ENCODE peak calls at places on chromosomes 11 and 22, in four cellular contexts. One of them, this sample, is unnamed. For H3K9me3, the result is how much of the 10 kb centered on the place peaks cover.

GRCh38 chr22:24496661-24497060 is 1.5 kb downstream of the UPB1 start:
- DNase-seq in left ventricle myocardium inferior: no peak
- DNase-seq in kidney: no peak
- DNase-seq in A549: no peak
- DNase-seq in this sample: no peak

GRCh38 chr11:110809800-110810199 is 97.6 kb upstream of the ARHGAP20 start:
- DNase-seq in left ventricle myocardium inferior: no peak
- DNase-seq in kidney: no peak
- DNase-seq in A549: no peak
- DNase-seq in this sample: no peak

GRCh38 chr11:66221726-66222236 is 46.7 kb upstream of the RAB1B start:
- DNase-seq in left ventricle myocardium inferior: no peak
- DNase-seq in kidney: no peak
- DNase-seq in A549: peak
- DNase-seq in this sample: no peak

GRCh38 chr11:130636672-130637463 is 188.4 kb downstream of the ADAMTS15 start:
- DNase-seq in left ventricle myocardium inferior: no peak
- DNase-seq in kidney: no peak
- DNase-seq in A549: peak
- DNase-seq in this sample: no peak

GRCh38 chr22:27433585-27434190 is 367.9 kb downstream of the MN1 start:
- DNase-seq in left ventricle myocardium inferior: no peak
- DNase-seq in kidney: no peak
- DNase-seq in A549: no peak
- DNase-seq in this sample: no peak

GRCh38 chr22:27846910-27847309 is 45.4 kb upstream of the MN1 start:
- DNase-seq in left ventricle myocardium inferior: no peak
- DNase-seq in kidney: no peak
- DNase-seq in A549: no peak
- DNase-seq in this sample: no peak

GRCh38 chr11:102422817-102423725 is 29.5 kb downstream of the TMEM123 start:
- DNase-seq in left ventricle myocardium inferior: no peak
- DNase-seq in kidney: no peak
- DNase-seq in A549: no peak
- DNase-seq in this sample: no peak

GRCh38 chr22:23207786-23208325 is 27.5 kb downstream of the BCR start:
- DNase-seq in left ventricle myocardium inferior: no peak
- DNase-seq in kidney: peak
- DNase-seq in A549: no peak
- DNase-seq in this sample: no peak

GRCh38 chr11:79212711-79213110 is 228.1 kb downstream of the TENM4 start:
- DNase-seq in left ventricle myocardium inferior: no peak
- DNase-seq in kidney: peak
- DNase-seq in A549: no peak
- DNase-seq in this sample: no peak

GRCh38 chr11:2779981-2780849 is 80.4 kb upstream of the KCNQ1OT1 start:
- DNase-seq in left ventricle myocardium inferior: peak
- DNase-seq in kidney: peak
- DNase-seq in A549: no peak
- DNase-seq in this sample: peak

GRCh38 chr11:129354688-129355087 is 21.0 kb upstream of the BARX2 start:
- DNase-seq in left ventricle myocardium inferior: no peak
- DNase-seq in kidney: no peak
- DNase-seq in A549: no peak
- DNase-seq in this sample: no peak

GRCh38 chr11:32829157-32829679 is 509 bp upstream of the PRRG4 start:
- DNase-seq in left ventricle myocardium inferior: no peak
- DNase-seq in kidney: no peak
- DNase-seq in A549: no peak
- DNase-seq in this sample: no peak

GRCh38 chr11:44484211-44484610 is 81.3 kb upstream of the CD82 start:
- DNase-seq in left ventricle myocardium inferior: no peak
- DNase-seq in kidney: no peak
- DNase-seq in A549: peak
- DNase-seq in this sample: peak

GRCh38 chr22:28450109-28450508 is 229.5 kb downstream of the TTC28 start:
- DNase-seq in left ventricle myocardium inferior: no peak
- DNase-seq in kidney: no peak
- DNase-seq in A549: no peak
- DNase-seq in this sample: no peak

GRCh38 chr22:21568207-21569075 is 927 bp downstream of the UBE2L3 start:
- DNase-seq in left ventricle myocardium inferior: peak
- DNase-seq in kidney: no peak
- DNase-seq in A549: peak
- DNase-seq in this sample: peak

GRCh38 chr11:73243093-73243485 is 25.0 kb downstream of the P2RY2 start:
- DNase-seq in left ventricle myocardium inferior: no peak
- DNase-seq in kidney: peak
- DNase-seq in A549: no peak
- DNase-seq in this sample: no peak

GRCh38 chr11:101470414-101470813 is 113.4 kb downstream of the TRPC6 start:
- DNase-seq in left ventricle myocardium inferior: no peak
- DNase-seq in kidney: no peak
- DNase-seq in A549: no peak
- DNase-seq in this sample: no peak

GRCh38 chr11:70668204-70669202 is 270.2 kb downstream of the CTTN start:
- DNase-seq in left ventricle myocardium inferior: no peak
- DNase-seq in kidney: no peak
- DNase-seq in A549: no peak
- DNase-seq in this sample: no peak

GRCh38 chr11:94790771-94791180 is 22.6 kb downstream of the AMOTL1 start:
- DNase-seq in left ventricle myocardium inferior: no peak
- DNase-seq in kidney: no peak
- DNase-seq in A549: no peak
- DNase-seq in this sample: no peak

GRCh38 chr22:26399288-26399687 is 29.8 kb upstream of the ASPHD2 start:
- DNase-seq in left ventricle myocardium inferior: no peak
- DNase-seq in kidney: no peak
- DNase-seq in A549: no peak
- DNase-seq in this sample: no peak

GRCh38 chr11:72240461-72241289 is 3.3 kb downstream of the PHOX2A start:
- DNase-seq in left ventricle myocardium inferior: no peak
- DNase-seq in kidney: no peak
- DNase-seq in A549: no peak
- DNase-seq in this sample: no peak

GRCh38 chr22:28154856-28155255 is 235.8 kb upstream of the PITPNB start:
- DNase-seq in left ventricle myocardium inferior: no peak
- DNase-seq in kidney: no peak
- DNase-seq in A549: no peak
- DNase-seq in this sample: no peak

GRCh38 chr11:125514336-125515101 is 18.5 kb upstream of the FEZ1 start:
- DNase-seq in left ventricle myocardium inferior: no peak
- DNase-seq in kidney: no peak
- DNase-seq in A549: no peak
- DNase-seq in this sample: no peak

GRCh38 chr22:29994027-29994715 is 86.1 kb upstream of the HORMAD2 start:
- DNase-seq in left ventricle myocardium inferior: no peak
- DNase-seq in kidney: no peak
- DNase-seq in A549: peak
- DNase-seq in this sample: no peak

GRCh38 chr11:93648168-93648567 is 13.3 kb upstream of the CEP295 start:
- DNase-seq in left ventricle myocardium inferior: no peak
- DNase-seq in kidney: no peak
- DNase-seq in A549: peak
- DNase-seq in this sample: no peak

GRCh38 chr11:130631119-130631518 is 182.7 kb downstream of the ADAMTS15 start:
- DNase-seq in left ventricle myocardium inferior: no peak
- DNase-seq in kidney: no peak
- DNase-seq in A549: peak
- DNase-seq in this sample: no peak

GRCh38 chr22:37594237-37594636 is 14.3 kb upstream of the LGALS2 start:
- DNase-seq in left ventricle myocardium inferior: no peak
- DNase-seq in kidney: no peak
- DNase-seq in A549: no peak
- DNase-seq in this sample: no peak
- TF ChIP-seq CTCF in left ventricle myocardium inferior: no peak
- TF ChIP-seq CTCF in kidney: no peak
- TF ChIP-seq CTCF in A549: no peak
- TF ChIP-seq CTCF in this sample: no peak

DNA sequence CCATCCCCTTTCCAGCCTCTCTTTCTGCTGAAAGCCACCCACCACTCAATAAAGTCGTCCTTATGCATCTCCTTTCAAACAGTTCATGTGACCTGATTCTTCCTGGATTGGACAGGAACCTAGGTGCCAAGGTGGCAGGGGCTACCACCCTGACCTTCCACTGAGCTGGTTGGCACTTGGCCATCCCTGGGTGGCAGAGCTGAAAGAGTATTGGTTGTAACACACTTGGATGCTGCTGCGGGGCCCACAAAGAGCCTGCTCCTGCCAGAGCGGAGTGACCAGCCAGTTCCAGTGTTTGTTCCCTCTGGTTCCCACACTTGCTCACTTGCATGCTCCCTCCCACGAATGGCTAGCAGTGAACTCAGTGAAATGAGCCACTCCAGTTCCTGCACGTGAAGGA is 57.2 kb upstream of the OR4C15 start:
- DNase-seq in left ventricle myocardium inferior: no peak
- DNase-seq in kidney: no peak
- DNase-seq in A549: no peak
- DNase-seq in this sample: no peak
- H3K9me3 ChIP-seq in left ventricle myocardium inferior: half or more
- H3K9me3 ChIP-seq in kidney: under half
- H3K9me3 ChIP-seq in A549: under half
- H3K9me3 ChIP-seq in this sample: under half

DNA sequence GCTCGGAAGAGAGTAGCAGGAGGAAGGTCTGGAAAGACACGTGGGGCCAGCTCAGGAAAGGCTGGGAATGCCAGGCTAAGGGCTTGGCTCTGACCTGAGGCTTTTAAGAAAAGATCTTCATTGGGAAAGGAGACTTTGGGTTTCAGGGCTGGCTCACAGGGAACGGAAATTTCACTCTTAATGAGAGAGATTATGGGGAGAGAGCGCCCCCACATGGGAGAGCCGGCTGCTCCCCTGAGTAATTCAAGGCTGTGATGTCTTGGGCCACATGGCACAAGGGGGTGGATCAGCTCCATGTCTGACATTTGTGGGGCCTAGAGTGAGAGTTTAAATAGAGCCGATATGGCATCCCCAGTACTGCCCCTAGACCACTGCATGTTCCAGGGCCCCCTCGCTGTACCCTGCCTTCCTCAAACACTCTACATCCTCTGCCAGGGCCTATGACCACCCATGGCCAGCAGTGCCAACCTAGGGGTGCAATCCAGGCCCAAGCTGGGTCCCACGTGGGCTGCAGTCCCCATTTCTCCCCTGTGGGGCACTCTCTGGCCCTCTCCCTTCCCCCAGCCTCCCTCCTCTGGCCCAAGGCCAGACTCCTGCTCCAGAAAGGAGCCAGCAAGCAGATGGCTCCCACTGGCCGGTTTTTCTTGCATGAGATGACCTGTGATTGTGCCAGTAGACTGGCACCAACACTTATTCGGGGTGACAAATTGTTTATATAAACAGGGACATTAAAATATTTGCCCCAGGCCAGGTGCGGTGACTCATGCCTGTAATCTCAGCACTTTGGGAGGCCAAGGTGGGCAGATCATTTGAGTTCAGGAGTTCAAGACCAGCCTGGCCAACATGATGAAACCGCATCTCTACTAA is 75.2 kb downstream of the ISX start:
- DNase-seq in left ventricle myocardium inferior: no peak
- DNase-seq in kidney: no peak
- DNase-seq in A549: no peak
- DNase-seq in this sample: peak
- TF ChIP-seq CTCF in left ventricle myocardium inferior: no peak
- TF ChIP-seq CTCF in kidney: no peak
- TF ChIP-seq CTCF in A549: no peak
- TF ChIP-seq CTCF in this sample: no peak

GRCh38 chr22:49232319-49233067 is 595.2 kb downstream of the BRD1 start:
- DNase-seq in left ventricle myocardium inferior: no peak
- DNase-seq in kidney: no peak
- DNase-seq in A549: no peak
- DNase-seq in this sample: peak
- H3K9me3 ChIP-seq in left ventricle myocardium inferior: under half
- H3K9me3 ChIP-seq in kidney: under half
- H3K9me3 ChIP-seq in A549: under half
- H3K9me3 ChIP-seq in this sample: under half

This sample was measured in testis.